ENCODE peak calls at places on chromosome 4, in nine cellular contexts. T, K, L, W, M, Y, C, U and S are unnamed samples.

GRCh38 chr4:15754323-15754722 is 23.8 kb upstream of the CD38 start:
- DNase-seq in T (no peak), K (peak), L (peak), W (peak), M (no peak), Y (no peak), C (no peak), U (peak), S (no peak)

GRCh38 chr4:73668806-73669205 is 48.6 kb upstream of the RASSF6 start:
- DNase-seq in T (no peak), K (peak), L (no peak), W (no peak), M (no peak), Y (no peak), C (no peak), U (no peak), S (no peak)

GRCh38 chr4:7892212-7893019 is 47.2 kb downstream of the AFAP1 start:
- DNase-seq in T (no peak), K (peak), L (no peak), W (no peak), M (no peak), Y (no peak), C (no peak), U (no peak), S (no peak)

GRCh38 chr4:130479020-130479419 is 1383.1 kb downstream of the C4orf33 start:
- DNase-seq in T (peak), K (peak), L (no peak), W (no peak), M (no peak), Y (no peak), C (no peak), U (no peak), S (no peak)

GRCh38 chr4:121176082-121176706 is 12.1 kb upstream of the TNIP3 start:
- DNase-seq in T (no peak), K (no peak), L (no peak), W (no peak), M (no peak), Y (no peak), C (no peak), U (no peak), S (no peak)

GRCh38 chr4:177163532-177163931 is 146.1 kb upstream of the NEIL3 start:
- DNase-seq in T (no peak), K (peak), L (no peak), W (no peak), M (no peak), Y (no peak), C (no peak), U (no peak), S (no peak)

GRCh38 chr4:40909363-40909876 is 159.7 kb downstream of the NSUN7 start:
- DNase-seq in T (peak), K (peak), L (no peak), W (peak), M (peak), Y (no peak), C (no peak), U (peak), S (no peak)

GRCh38 chr4:5036239-5036638 is 15.0 kb upstream of the STK32B start:
- DNase-seq in T (no peak), K (peak), L (no peak), W (no peak), M (no peak), Y (peak), C (no peak), U (no peak), S (no peak)

GRCh38 chr4:186144180-186144579 is 39.7 kb downstream of the FAM149A start:
- DNase-seq in T (peak), K (peak), L (no peak), W (peak), M (peak), Y (no peak), C (no peak), U (no peak), S (no peak)

GRCh38 chr4:40583850-40584439 is 45.7 kb downstream of the RBM47 start:
- DNase-seq in T (no peak), K (no peak), L (no peak), W (no peak), M (no peak), Y (no peak), C (no peak), U (no peak), S (no peak)

GRCh38 chr4:76195326-76195725 is 18.3 kb downstream of the SCARB2 start:
- DNase-seq in T (peak), K (no peak), L (no peak), W (no peak), M (no peak), Y (no peak), C (no peak), U (no peak), S (no peak)